ENCODE peak calls at places on chromosomes 5 and 9, in nine cellular contexts. Z is PC-3, L is breast epithelium, N is body of pancreas, K is right lobe of liver, M is PC-9, W is IMR-90, H is dorsolateral prefrontal cortex, E is heart left ventricle. A is an unnamed sample.

GRCh38 chr9:14136646-14137370 is 177.1 kb downstream of the NFIB start:
- DNase-seq in K (no peak), M (no peak), E (no peak), W (no peak), H (no peak), N (no peak), Z (no peak), L (no peak), A (no peak)

GRCh38 chr9:122180633-122181032 is 20.9 kb downstream of the MORN5 start:
- DNase-seq in W (peak), N (no peak), K (no peak), H (no peak), E (no peak), Z (peak), M (no peak), L (no peak), A (peak)

GRCh38 chr5:149345892-149346222 is 558 bp downstream of the GRPEL2 start:
- DNase-seq in K (no peak), E (no peak), Z (peak), H (no peak), W (peak), N (no peak), L (no peak), M (peak), A (no peak)

GRCh38 chr5:170151105-170151831 is 45.6 kb downstream of the FOXI1 start:
- DNase-seq in M (peak), H (no peak), N (peak), K (no peak), Z (peak), L (no peak), E (peak), W (peak), A (peak)

GRCh38 chr5:98768160-98769005 is 5.1 kb upstream of the RGMB start:
- DNase-seq in K (peak), H (no peak), L (no peak), E (peak), M (no peak), N (peak), W (peak), Z (peak), A (peak)

GRCh38 chr9:107260437-107261081 is 22.5 kb upstream of the RAD23B start:
- DNase-seq in N (no peak), W (no peak), K (no peak), L (no peak), H (no peak), E (no peak), M (peak), Z (no peak), A (no peak)

GRCh38 chr9:113962391-113962790 is 86.3 kb downstream of the ZNF618 start:
- DNase-seq in K (peak), N (no peak), W (no peak), H (no peak), L (no peak), E (no peak), Z (no peak), M (no peak), A (no peak)

GRCh38 chr9:132141948-132142594 is 19.8 kb upstream of the NTNG2 start:
- DNase-seq in K (no peak), H (no peak), N (no peak), W (no peak), L (no peak), M (peak), E (no peak), Z (no peak), A (no peak)

GRCh38 chr9:23830949-23831730 is 5.1 kb upstream of the ELAVL2 start:
- DNase-seq in L (no peak), W (no peak), E (no peak), H (no peak), K (no peak), M (no peak), N (no peak), Z (no peak), A (no peak)

GRCh38 chr9:120910643-120911042 is 16.0 kb downstream of the TRAF1 start:
- DNase-seq in Z (peak), H (no peak), W (no peak), K (no peak), M (no peak), N (no peak), E (no peak), L (no peak), A (no peak)

GRCh38 chr5:28014779-28015178 is 976.4 kb upstream of the CDH9 start:
- DNase-seq in Z (peak), M (peak), E (no peak), L (no peak), W (no peak), H (no peak), N (no peak), K (no peak), A (no peak)

DNA sequence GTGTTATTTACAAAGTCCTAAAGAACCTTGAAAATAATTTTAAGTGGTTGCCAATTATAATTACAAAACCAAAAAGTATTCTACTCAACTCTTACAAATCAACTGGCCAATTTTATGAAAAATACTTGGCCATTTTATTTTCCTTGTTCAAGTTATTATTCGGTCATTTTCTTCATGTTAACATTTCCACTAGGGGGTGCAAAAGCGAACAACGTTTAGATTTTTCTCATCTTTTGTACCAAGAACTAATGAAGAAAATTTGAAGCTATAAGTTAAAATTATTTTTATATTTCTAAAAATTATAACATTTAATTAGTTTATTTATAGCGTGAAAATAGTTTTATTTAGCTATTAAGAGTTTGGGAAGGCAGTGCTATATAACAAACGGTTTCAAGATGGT is 1453.3 kb downstream of the MAT2B start:
- DNase-seq in H (no peak), E (no peak), M (no peak), K (no peak), Z (peak), L (no peak), N (no peak), W (no peak), A (no peak)
- TF ChIP-seq CTCF in H (no peak), E (no peak), M (peak), K (no peak), Z (peak), L (no peak), N (peak), W (no peak), A (peak)

GRCh38 chr9:20524776-20525175 is 97.5 kb downstream of the MLLT3 start:
- DNase-seq in M (no peak), K (no peak), L (no peak), H (no peak), E (no peak), Z (peak), N (no peak), W (no peak), A (no peak)
- TF ChIP-seq CTCF in M (peak), K (no peak), L (no peak), H (no peak), E (peak), Z (peak), N (no peak), W (peak), A (peak)

GRCh38 chr9:17528859-17529258 is 50.0 kb upstream of the SH3GL2 start:
- DNase-seq in Z (peak), W (peak), H (no peak), N (no peak), E (no peak), M (no peak), L (no peak), K (no peak), A (no peak)
- TF ChIP-seq CTCF in Z (peak), W (peak), H (peak), N (no peak), E (no peak), M (peak), L (no peak), K (peak), A (peak)

GRCh38 chr9:130932220-130933069 is 6.6 kb downstream of the FIBCD1 start:
- DNase-seq in L (no peak), W (peak), Z (peak), N (no peak), E (peak), M (peak), K (no peak), H (no peak), A (no peak)
- TF ChIP-seq CTCF in L (no peak), W (peak), Z (peak), N (no peak), E (peak), M (peak), K (no peak), H (no peak), A (peak)

GRCh38 chr9:79254900-79255651 is 316.7 kb upstream of the TLE4 start:
- DNase-seq in W (peak), N (no peak), Z (peak), H (no peak), M (no peak), K (no peak), E (no peak), L (no peak), A (no peak)
- TF ChIP-seq CTCF in W (peak), N (no peak), Z (peak), H (no peak), M (no peak), K (no peak), E (no peak), L (no peak), A (peak)